ENCODE peak calls at places on chromosome 22, in five cellular contexts. M, N, F, V and G are unnamed samples. For H3K9me3, the result is how much of the 10 kb centered on the place peaks cover.

GRCh38 chr22:31853736-31854500 is 90.4 kb upstream of the YWHAH start:
- DNase-seq in V (no peak), M (no peak), N (no peak), F (no peak), G (no peak)

GRCh38 chr22:20107471-20107901 is 8.4 kb upstream of the RANBP1 start:
- DNase-seq in N (no peak), M (no peak), F (no peak), V (no peak), G (no peak)

GRCh38 chr22:46604306-46604690 is 15.9 kb upstream of the GRAMD4 start:
- DNase-seq in N (peak), M (no peak), F (peak), V (no peak), G (no peak)

GRCh38 chr22:24435861-24436351 is 8.5 kb downstream of the ADORA2A start:
- DNase-seq in M (no peak), F (no peak), N (no peak), V (no peak), G (peak)

GRCh38 chr22:41447435-41448188 is 1.0 kb upstream of the TOB2 start:
- DNase-seq in F (peak), N (peak), M (no peak), V (peak), G (peak)

GRCh38 chr22:20956258-20957117 is 10.6 kb upstream of the AIFM3 start:
- DNase-seq in V (peak), M (no peak), N (no peak), F (peak), G (no peak)

GRCh38 chr22:32331918-32332725 is 25.5 kb upstream of the RFPL3 start:
- DNase-seq in N (no peak), M (no peak), F (peak), V (no peak), G (no peak)

GRCh38 chr22:39184586-39185577 is 32.4 kb upstream of the CBX7 start:
- DNase-seq in F (no peak), N (peak), V (no peak), M (no peak), G (peak)

GRCh38 chr22:28893810-28894209 is 10.4 kb downstream of the ZNRF3 start:
- DNase-seq in V (no peak), F (no peak), M (no peak), N (no peak), G (peak)

GRCh38 chr22:46077669-46078099 is 72.6 kb upstream of the PPARA start:
- DNase-seq in M (no peak), F (peak), V (no peak), N (no peak), G (peak)

GRCh38 chr22:43174941-43175531 is 11.9 kb downstream of the TTLL12 start:
- DNase-seq in N (no peak), M (no peak), V (no peak), F (no peak), G (no peak)

GRCh38 chr22:40345271-40345670 is 1.0 kb upstream of the ADSL start:
- DNase-seq in V (no peak), N (no peak), F (peak), M (no peak), G (no peak)

GRCh38 chr22:45880732-45881523 is 96.0 kb downstream of the WNT7B start:
- DNase-seq in M (no peak), F (no peak), V (no peak), N (no peak), G (peak)

GRCh38 chr22:28424427-28425080 is 255.1 kb downstream of the TTC28 start:
- DNase-seq in N (no peak), M (peak), V (peak), F (no peak), G (no peak)

GRCh38 chr22:43851979-43852307 is 10.4 kb downstream of the SULT4A1 start:
- DNase-seq in V (no peak), N (no peak), F (no peak), M (no peak), G (peak)

GRCh38 chr22:29105468-29105867 is 32.6 kb downstream of the KREMEN1 start:
- DNase-seq in M (no peak), V (no peak), N (no peak), F (no peak), G (no peak)

GRCh38 chr22:41725510-41726110 is 26.3 kb downstream of the MEI1 start:
- DNase-seq in F (no peak), M (no peak), N (peak), V (peak), G (no peak)

GRCh38 chr22:43060213-43060612 is 29.0 kb downstream of the TTLL1 start:
- DNase-seq in M (no peak), F (peak), N (peak), V (peak), G (no peak)

GRCh38 chr22:44019416-44019815 is 4.7 kb upstream of the PARVB start:
- DNase-seq in M (no peak), N (no peak), F (no peak), V (no peak), G (no peak)

GRCh38 chr22:45235101-45235777 is 5.5 kb downstream of the KIAA0930 start:
- DNase-seq in M (no peak), N (no peak), F (peak), V (no peak), G (no peak)

GRCh38 chr22:46390652-46391301 is 55.3 kb downstream of the TRMU start:
- DNase-seq in M (no peak), V (peak), F (peak), N (peak), G (no peak)

GRCh38 chr22:27880778-27881394 is 38.2 kb downstream of the PITPNB start:
- DNase-seq in M (peak), N (peak), F (no peak), V (peak), G (no peak)

GRCh38 chr22:20565079-20565734 is 57.8 kb downstream of the MED15 start:
- DNase-seq in V (no peak), F (no peak), N (no peak), M (no peak), G (peak)

GRCh38 chr22:45239378-45240136 is 1.1 kb downstream of the KIAA0930 start:
- DNase-seq in N (no peak), V (no peak), F (no peak), M (no peak), G (no peak)

GRCh38 chr22:20951151-20951931 is 15.7 kb upstream of the AIFM3 start:
- DNase-seq in M (no peak), F (no peak), N (no peak), V (peak), G (no peak)

GRCh38 chr22:39943366-39943765 is 16.8 kb upstream of the TMA7B start:
- DNase-seq in V (no peak), F (no peak), M (no peak), N (peak), G (no peak)

GRCh38 chr22:32058656-32059280 is 15.7 kb downstream of the SLC5A1 start:
- DNase-seq in N (no peak), M (no peak), F (no peak), V (no peak), G (no peak)

GRCh38 chr22:41197808-41198585 is 7.1 kb upstream of the L3MBTL2 start:
- DNase-seq in M (no peak), F (peak), V (no peak), N (peak), G (no peak)

GRCh38 chr22:20748820-20749428 is 25.0 kb upstream of the SERPIND1 start:
- DNase-seq in N (no peak), V (no peak), M (no peak), F (no peak), G (no peak)

GRCh38 chr22:19943665-19944026 is 2.0 kb upstream of the TXNRD2 start:
- DNase-seq in N (no peak), V (peak), F (no peak), M (no peak), G (peak)

GRCh38 chr22:36453266-36453607 is 28.2 kb downstream of the TXN2 start:
- DNase-seq in V (no peak), M (no peak), F (peak), N (no peak), G (no peak)
- TF ChIP-seq POLR2AphosphoS5 in V (no peak), M (no peak), F (peak), N (no peak), G (no peak)

DNA sequence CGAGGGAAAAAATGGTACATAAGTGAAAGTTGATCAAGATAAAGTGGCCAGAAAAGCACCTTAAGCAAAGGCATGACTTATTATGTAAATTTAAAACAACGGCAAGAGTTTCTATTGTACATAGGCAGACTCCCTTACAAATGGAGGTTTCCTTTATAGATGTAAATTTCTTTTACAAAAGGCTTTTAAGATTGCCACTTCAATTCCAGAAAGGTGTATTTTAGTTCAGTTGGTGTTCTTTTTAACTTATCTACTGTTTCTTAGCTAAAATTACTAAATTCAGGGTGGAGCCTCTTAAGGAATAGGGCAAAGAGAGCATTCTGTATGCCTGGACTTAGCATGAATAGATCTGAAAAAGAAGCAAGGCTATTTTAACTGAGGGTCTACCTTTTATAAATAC is 24.9 kb upstream of the GNAZ start:
- DNase-seq in F (no peak), N (no peak), M (no peak), V (no peak), G (no peak)
- H3K9me3 ChIP-seq in F (under half), N (under half), M (under half), V (under half), G (under half)

GRCh38 chr22:49965291-49966040 is 4.9 kb downstream of the PIM3 start:
- DNase-seq in M (no peak), V (no peak), N (no peak), F (peak), G (peak)

GRCh38 chr22:49966041-49966715 is 5.6 kb downstream of the PIM3 start:
- DNase-seq in M (no peak), V (no peak), F (peak), N (no peak), G (peak)

GRCh38 chr22:49963647-49964026 is 3.1 kb downstream of the PIM3 start:
- DNase-seq in N (no peak), F (peak), V (no peak), M (no peak), G (peak)

GRCh38 chr22:49964136-49964492 is 3.5 kb downstream of the PIM3 start:
- DNase-seq in M (no peak), F (peak), V (no peak), N (no peak), G (peak)

GRCh38 chr22:49964493-49965290 is 4.1 kb downstream of the PIM3 start:
- DNase-seq in M (no peak), V (no peak), F (peak), N (no peak), G (peak)
- TF ChIP-seq POLR2AphosphoS5 in M (no peak), V (peak), F (no peak), N (no peak), G (no peak)

GRCh38 chr22:47610281-47610680 is 847.8 kb downstream of the TBC1D22A start:
- DNase-seq in M (no peak), F (no peak), V (no peak), N (no peak), G (no peak)

GRCh38 chr22:47607486-47607885 is 845.0 kb downstream of the TBC1D22A start:
- DNase-seq in V (no peak), M (no peak), N (no peak), F (no peak), G (peak)

GRCh38 chr22:47606426-47606825 is 844.0 kb downstream of the TBC1D22A start:
- DNase-seq in N (no peak), V (no peak), M (no peak), F (no peak), G (peak)

GRCh38 chr22:47609653-47610052 is 847.2 kb downstream of the TBC1D22A start:
- DNase-seq in F (no peak), M (no peak), V (no peak), N (no peak), G (no peak)

DNA sequence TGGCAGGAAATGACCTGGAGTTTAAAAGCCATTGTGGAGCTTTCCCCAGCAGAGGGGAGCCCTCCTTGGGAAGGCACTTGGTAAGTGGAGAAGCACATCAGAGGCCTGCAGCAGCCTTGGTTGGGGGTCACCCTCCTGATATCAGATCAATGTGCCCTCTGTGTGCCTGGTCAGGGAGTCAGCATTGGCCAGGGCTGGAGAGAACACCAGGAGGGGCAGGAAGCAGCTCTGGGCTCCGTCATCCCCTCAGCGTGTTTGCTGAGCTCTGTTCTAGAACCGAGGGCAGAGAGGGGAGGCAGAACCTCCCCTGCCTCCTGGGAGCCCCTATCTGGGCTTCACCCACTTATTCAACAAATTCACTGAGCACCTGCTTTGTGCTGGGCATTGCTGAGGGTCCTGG is 846.0 kb downstream of the TBC1D22A start:
- DNase-seq in N (no peak), V (no peak), M (no peak), F (no peak), G (peak)
- H3K9me3 ChIP-seq in N (under half), V (under half), M (under half), F (under half), G (under half)

DNA sequence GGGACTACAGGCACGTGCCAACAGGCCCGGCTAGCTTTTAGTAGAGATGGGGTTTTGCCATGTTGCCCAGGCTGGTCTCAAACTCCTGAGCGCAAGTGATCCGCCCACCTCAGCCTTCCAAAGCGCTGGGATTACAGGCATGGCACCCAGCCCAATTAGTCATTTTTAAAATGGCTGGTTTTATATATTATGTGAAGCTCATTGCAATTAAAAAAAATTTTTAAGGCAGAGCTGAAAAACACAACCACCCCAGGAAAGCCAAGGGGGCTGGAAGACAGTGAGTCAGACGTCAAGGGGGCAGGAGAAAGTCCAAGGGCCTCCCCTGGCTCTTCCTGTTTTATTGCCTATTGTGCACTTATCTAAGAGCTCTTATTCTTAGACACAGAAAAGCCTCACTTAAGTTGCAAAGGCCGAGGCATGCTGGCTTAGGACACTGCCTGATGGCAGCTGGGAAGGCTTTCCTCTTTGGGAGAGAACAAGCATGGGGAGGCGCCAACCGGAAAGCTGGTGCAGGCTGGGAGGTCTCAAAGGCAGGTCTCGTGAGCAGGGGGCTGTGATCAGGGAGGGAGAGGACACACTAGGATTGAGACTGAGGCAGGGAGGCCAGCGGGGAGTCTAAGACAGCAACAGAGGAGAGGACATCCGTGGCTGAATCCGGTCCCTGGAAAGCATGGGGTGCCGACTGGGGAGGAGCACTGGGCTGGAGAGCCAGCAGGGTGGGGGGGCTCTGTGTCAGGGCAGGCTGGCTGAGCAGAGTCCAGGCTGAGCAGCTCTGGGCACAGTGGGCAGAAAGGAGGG is 11.1 kb upstream of the OSM start:
- DNase-seq in V (no peak), F (no peak), N (no peak), M (no peak), G (no peak)
- TF ChIP-seq POLR2AphosphoS5 in V (no peak), F (no peak), N (no peak), M (no peak), G (no peak)

DNA sequence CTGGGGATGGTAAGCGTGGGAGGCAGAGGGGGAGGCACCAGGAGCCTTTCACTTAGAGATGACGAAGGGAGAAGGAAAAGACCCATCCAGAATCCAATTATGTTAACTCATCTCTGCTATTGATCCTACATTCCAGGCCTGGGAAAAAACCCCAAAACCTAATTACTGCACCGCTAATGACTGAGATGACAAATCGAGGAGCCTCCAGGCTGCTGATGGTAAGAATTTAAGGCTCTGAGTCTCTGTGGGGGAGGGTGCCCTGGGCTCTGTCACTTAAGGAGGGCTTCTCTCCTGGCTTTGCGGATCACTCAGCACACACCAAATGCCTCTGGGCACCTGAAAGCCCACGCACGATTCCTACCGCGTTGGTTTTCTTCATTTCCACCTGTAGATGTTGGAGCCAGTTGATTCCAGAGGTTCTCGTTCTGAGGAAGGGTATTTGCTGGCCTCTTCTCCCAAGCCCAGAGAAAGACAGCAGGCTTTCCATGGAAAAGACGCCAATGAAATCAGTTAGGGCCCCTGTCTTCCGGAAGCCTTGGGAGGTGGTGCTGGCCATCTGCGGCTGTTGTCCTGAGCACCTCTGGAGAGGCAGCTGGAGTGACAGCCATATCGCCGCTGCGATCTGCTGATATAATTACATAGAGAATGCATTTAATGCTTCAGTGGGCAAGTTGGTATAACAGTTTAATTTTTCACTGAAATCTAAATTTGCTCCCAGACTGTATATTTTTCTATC is 751.2 kb downstream of the BRD1 start:
- DNase-seq in F (no peak), V (no peak), N (no peak), M (no peak), G (peak)
- H3K9me3 ChIP-seq in F (under half), V (under half), N (under half), M (under half), G (under half)

DNA sequence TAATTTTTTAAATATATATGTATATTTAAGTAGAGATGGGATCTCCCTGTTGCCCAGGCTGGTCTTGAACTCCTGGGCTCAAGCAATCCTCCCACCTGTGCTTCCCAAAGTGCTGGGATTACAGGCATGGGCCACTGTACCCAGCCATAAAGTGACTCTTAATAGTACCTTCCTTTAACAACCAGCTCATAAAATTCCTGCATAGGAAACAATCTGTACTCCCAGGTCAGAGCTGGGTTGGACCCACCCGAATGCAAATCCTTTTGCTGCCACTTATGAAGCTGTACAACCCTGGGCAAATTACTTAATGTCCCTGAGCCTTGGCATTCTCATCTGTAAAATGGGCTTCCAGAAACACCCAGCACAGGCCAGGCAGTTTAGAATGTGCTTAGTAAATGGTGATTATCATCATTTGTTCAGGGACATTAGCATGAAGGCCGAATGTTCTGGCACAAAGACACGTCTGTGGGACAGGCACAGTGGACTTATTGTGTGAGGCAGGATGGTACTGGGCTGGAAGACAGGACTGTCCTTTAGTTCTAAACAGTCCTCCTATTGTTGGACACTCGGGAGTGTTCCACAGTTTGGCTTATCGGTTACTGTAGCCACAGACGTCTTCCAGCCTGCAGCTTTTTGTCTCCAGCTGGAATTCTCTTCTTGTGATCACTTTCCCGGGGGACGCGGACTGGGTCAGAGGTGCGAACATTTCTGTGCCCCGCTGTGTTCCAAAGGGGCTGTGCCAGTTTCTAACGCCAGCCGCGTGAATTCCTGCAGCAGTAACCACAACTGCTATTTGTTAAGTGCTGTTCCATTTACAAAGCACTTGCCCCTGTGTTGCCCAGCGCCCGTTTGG is 6.0 kb downstream of the PDXP start:
- DNase-seq in M (no peak), N (no peak), F (peak), V (peak), G (no peak)
- TF ChIP-seq POLR2AphosphoS5 in M (no peak), N (no peak), F (no peak), V (peak), G (no peak)

GRCh38 chr22:47794851-47795250 is 1032.4 kb downstream of the TBC1D22A start:
- DNase-seq in N (no peak), F (no peak), M (no peak), V (no peak), G (no peak)
- H3K9me3 ChIP-seq in N (under half), F (under half), M (under half), V (under half), G (under half)

GRCh38 chr22:25775501-25775900 is 33.5 kb downstream of the MYO18B start:
- DNase-seq in M (no peak), F (no peak), V (no peak), N (no peak), G (no peak)
- TF ChIP-seq POLR2AphosphoS5 in M (no peak), F (no peak), V (no peak), N (no peak), G (no peak)